ENCODE peak calls at places on chromosomes 4 and X, in five cellular contexts. P, V, G, W and O are unnamed samples.

GRCh38 chr4:27360651-27361347 is 500.2 kb downstream of the STIM2 start:
- DNase-seq in V (no peak), G (no peak), P (no peak), W (peak), O (no peak)

GRCh38 chrX:70422886-70423336 is at the start of gene GDPD2:
- DNase-seq in G (no peak), W (peak), V (peak), P (peak), O (peak)

GRCh38 chrX:12080265-12080664 is 58.0 kb upstream of the FRMPD4 start:
- DNase-seq in V (no peak), W (peak), G (peak), P (no peak), O (peak)

GRCh38 chrX:10618911-10619310 is 1.5 kb downstream of the MID1 start:
- DNase-seq in V (no peak), P (no peak), G (no peak), W (peak), O (peak)

GRCh38 chrX:23631136-23631535 is 36.2 kb upstream of the PRDX4 start:
- DNase-seq in G (no peak), P (no peak), V (no peak), W (peak), O (no peak)

GRCh38 chrX:35858916-35859315 is 60.6 kb upstream of the CFAP47 start:
- DNase-seq in W (no peak), P (no peak), G (no peak), V (no peak), O (no peak)

GRCh38 chr4:107392951-107393350 is 327.1 kb downstream of the PAPSS1 start:
- DNase-seq in P (no peak), G (no peak), W (no peak), V (no peak), O (no peak)

GRCh38 chr4:149409186-149410056 is 406.2 kb downstream of the IQCM start:
- DNase-seq in V (no peak), P (no peak), W (peak), G (no peak), O (peak)

GRCh38 chrX:3516051-3516541 is 169.6 kb upstream of the MXRA5 start:
- DNase-seq in W (peak), P (no peak), G (no peak), V (no peak), O (no peak)

GRCh38 chr4:21742326-21742725 is 206.2 kb downstream of the KCNIP4 start:
- DNase-seq in P (no peak), W (no peak), G (no peak), V (no peak), O (no peak)

GRCh38 chr4:72546456-72546855 is 22.6 kb downstream of the ADAMTS3 start:
- DNase-seq in V (no peak), W (no peak), G (no peak), P (no peak), O (no peak)

GRCh38 chr4:112234952-112235609 is 3.5 kb downstream of the AP1AR start:
- DNase-seq in V (peak), G (peak), P (peak), W (peak), O (peak)

GRCh38 chr4:86927843-86928395 is 6.9 kb upstream of the AFF1 start:
- DNase-seq in W (peak), V (no peak), G (no peak), P (no peak), O (peak)

GRCh38 chr4:66906314-66906713 is 639.0 kb downstream of the CENPC start:
- DNase-seq in G (no peak), W (no peak), P (no peak), V (no peak), O (no peak)

GRCh38 chr4:158055668-158056067 is 117.2 kb downstream of the GASK1B start:
- DNase-seq in V (no peak), G (no peak), W (no peak), P (no peak), O (no peak)

GRCh38 chrX:48541140-48541814 is 1.8 kb downstream of the TBC1D25 start:
- DNase-seq in P (no peak), V (no peak), W (no peak), G (no peak), O (no peak)

GRCh38 chrX:48538641-48539344 is 721 bp upstream of the TBC1D25 start:
- DNase-seq in P (no peak), G (no peak), V (no peak), W (no peak), O (no peak)

GRCh38 chrX:48540480-48540879 is 966 bp downstream of the TBC1D25 start:
- DNase-seq in W (no peak), V (no peak), P (no peak), G (no peak), O (no peak)

GRCh38 chrX:48540015-48540350 is 469 bp downstream of the TBC1D25 start:
- DNase-seq in P (no peak), G (peak), W (peak), V (peak), O (peak)

GRCh38 chrX:48539345-48540014 is at the start of gene TBC1D25:
- DNase-seq in V (peak), W (peak), P (peak), G (peak), O (peak)
- TF ChIP-seq CTCF in V (no peak), W (peak), P (peak), G (peak), O (no peak)

GRCh38 chr4:109365944-109366343 is 63.5 kb upstream of the COL25A1 start:
- DNase-seq in V (no peak), G (no peak), P (no peak), W (peak), O (no peak)

DNA sequence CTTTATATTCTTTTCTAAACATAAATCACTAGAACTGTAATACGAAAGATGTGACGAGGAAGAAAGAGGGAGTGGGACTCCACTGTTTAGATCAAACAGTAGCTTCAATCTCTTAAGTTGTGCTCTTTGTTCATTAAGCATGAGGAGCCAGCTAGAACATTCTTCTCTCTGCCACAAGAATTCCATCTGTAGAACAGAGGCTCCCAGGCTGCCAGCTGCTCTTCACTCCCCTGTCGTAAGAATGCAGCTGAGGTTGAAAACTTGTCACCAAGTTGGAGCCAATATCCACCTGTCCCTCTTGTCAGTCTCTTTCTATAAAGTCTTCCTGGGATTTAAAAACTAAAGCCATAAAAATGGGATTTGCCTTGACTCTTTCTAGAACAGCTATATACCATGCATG is 65.0 kb upstream of the SEC24B start:
- DNase-seq in W (peak), G (no peak), P (no peak), V (no peak), O (no peak)
- TF ChIP-seq CTCF in W (no peak), G (no peak), P (no peak), V (no peak), O (no peak)

GRCh38 chrX:118199997-118200396 is 83.4 kb upstream of the KLHL13 start:
- DNase-seq in V (no peak), G (no peak), P (no peak), W (no peak), O (peak)

DNA sequence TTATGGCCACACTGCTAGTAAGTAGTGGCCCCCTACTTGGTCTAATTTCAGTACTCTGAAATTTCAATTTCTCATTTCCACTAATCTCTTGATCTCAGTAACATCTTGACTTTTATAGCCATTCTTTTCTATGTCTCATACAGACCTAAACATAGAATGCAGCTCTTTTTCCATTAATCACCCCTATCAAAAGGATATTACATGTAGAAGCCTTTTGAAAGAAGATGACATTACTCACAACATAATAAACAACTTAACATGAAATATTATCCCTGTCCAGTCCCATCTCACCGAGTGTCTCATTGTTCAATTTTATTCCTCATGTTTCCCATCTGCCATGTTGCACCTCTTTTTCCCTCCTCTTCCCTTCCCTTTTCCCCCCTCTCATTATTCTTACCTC is 81.1 kb upstream of the KLHL13 start:
- DNase-seq in V (no peak), W (no peak), G (no peak), P (no peak), O (no peak)
- TF ChIP-seq CTCF in V (no peak), W (no peak), G (no peak), P (no peak), O (no peak)

DNA sequence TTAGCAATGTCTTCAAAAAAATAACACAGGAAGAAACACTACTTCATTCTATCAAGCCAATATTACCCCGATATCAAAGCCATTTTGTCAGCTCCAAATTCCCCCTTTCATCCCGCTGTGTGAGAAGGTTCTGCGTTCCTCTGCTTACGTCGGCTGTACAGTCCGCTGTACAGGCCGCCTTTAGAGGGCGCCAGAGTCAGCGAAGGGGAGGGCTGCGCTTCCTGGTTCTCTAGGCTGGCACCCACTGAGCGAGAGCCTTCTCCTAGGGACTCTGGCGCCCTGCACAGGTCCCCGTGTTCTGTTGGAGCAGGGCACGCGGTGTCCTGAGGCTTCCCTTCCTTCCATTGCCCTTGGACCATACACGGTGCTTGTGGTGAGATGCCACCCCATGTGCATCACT is 25.3 kb upstream of the CT45A1 start:
- DNase-seq in V (no peak), G (no peak), W (no peak), P (no peak), O (no peak)
- TF ChIP-seq CTCF in V (no peak), G (peak), W (no peak), P (no peak), O (peak)

DNA sequence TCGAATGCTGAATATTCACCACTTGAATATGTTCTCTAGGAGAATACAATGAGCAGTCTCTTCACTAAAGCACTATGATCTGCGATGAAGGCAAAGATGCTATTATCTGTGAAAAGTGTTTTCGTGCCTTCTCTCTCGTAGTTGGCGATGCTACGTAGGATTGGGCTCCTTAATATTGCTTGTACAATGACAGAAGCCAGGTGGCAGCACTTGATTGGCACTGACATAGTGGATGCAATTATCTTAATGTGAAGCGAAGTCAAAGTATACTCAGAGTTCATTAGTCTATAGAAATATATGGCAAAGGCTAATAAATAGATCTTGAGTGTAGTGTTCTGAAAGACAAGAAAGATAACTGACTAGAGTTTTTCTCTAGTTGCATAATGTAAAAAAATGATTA is 1135.7 kb upstream of the AGA start:
- DNase-seq in W (no peak), P (no peak), V (no peak), G (no peak), O (no peak)
- TF ChIP-seq CTCF in W (no peak), P (peak), V (no peak), G (peak), O (no peak)

GRCh38 chr4:167021545-167022155 is 212.6 kb downstream of the SPOCK3 start:
- DNase-seq in V (peak), G (peak), W (peak), P (peak), O (peak)
- TF ChIP-seq CTCF in V (peak), G (peak), W (peak), P (peak), O (no peak)

GRCh38 chr4:114688063-114688462 is 89.5 kb downstream of the UGT8 start:
- DNase-seq in G (no peak), P (no peak), V (no peak), W (no peak), O (no peak)

GRCh38 chr4:114684462-114684861 is 85.9 kb downstream of the UGT8 start:
- DNase-seq in V (no peak), P (no peak), W (no peak), G (no peak), O (no peak)
- TF ChIP-seq CTCF in V (no peak), P (no peak), W (no peak), G (no peak), O (no peak)

DNA sequence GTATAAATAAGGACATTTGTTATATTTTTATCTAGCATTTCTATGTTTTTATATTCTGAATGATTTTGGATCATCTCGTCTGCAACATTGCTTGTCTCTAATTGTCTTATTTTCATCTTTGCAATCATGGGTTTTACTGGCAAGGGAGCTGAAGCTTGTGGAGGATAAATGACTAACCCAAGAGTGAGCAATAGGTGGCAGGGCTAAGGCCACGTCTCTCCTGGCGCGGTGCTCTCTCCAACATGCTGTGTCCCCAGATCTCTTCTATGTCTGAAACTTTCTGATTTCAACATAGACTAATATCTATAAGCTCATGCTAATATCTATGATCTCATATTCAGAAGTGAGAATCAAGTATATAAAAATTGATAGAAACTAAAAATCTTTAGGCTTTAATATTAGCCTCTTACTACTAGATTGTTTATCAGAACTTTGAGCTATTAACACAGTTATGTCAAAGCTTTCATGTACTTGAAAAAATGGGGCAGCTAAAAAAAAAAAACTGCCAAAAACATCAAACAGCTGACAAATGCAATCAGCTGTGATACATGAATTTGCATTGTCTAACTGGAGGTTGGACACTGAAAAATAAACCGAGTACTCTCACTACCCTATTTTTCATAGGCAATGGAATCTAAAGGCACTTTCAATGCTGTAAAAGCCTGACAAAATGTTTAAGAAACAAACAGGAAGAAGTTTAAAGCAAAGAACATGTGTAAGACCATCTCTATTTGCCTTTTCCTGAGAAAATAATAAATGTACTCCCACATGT is 169.2 kb downstream of the TMA16 start:
- DNase-seq in W (no peak), V (no peak), P (no peak), G (peak), O (no peak)
- TF ChIP-seq CTCF in W (no peak), V (no peak), P (no peak), G (no peak), O (no peak)

GRCh38 chrX:48998391-48998790 is 3.7 kb downstream of the GRIPAP1 start:
- DNase-seq in V (no peak), W (no peak), P (no peak), G (no peak), O (no peak)
- TF ChIP-seq CTCF in V (no peak), W (no peak), P (no peak), G (no peak), O (no peak)